ENCODE peak calls at places on chromosomes 13 and 19, in eight cellular contexts. Y, C, D, L, I, R, U and Z are unnamed samples.

GRCh38 chr13:52010890-52011689 is at the start of gene ATP7B:
- DNase-seq in R (peak), L (no peak), Y (no peak), C (peak), U (no peak), D (peak), I (peak), Z (no peak)

GRCh38 chr13:104869501-104869900 is 1666.0 kb downstream of the EFNB2 start:
- DNase-seq in L (no peak), C (no peak), I (no peak), R (no peak), U (no peak), D (no peak), Y (no peak), Z (no peak)

GRCh38 chr19:18329035-18329376 is 6.1 kb upstream of the LSM4 start:
- DNase-seq in Y (no peak), R (no peak), L (no peak), U (no peak), C (no peak), D (no peak), I (no peak), Z (no peak)

GRCh38 chr19:50531171-50531612 is 17.5 kb upstream of the ASPDH start:
- DNase-seq in C (no peak), U (no peak), I (no peak), D (no peak), Y (no peak), R (no peak), L (no peak), Z (no peak)

GRCh38 chr19:3243851-3244700 is 19.6 kb downstream of the CELF5 start:
- DNase-seq in D (no peak), C (peak), R (peak), L (no peak), Y (no peak), I (peak), U (no peak), Z (no peak)

GRCh38 chr19:54952591-54953344 is 5.4 kb upstream of the NLRP7 start:
- DNase-seq in Y (no peak), C (peak), I (no peak), R (no peak), D (no peak), L (no peak), U (no peak), Z (no peak)

GRCh38 chr13:65026505-65026904 is 2203.6 kb downstream of the PCDH9 start:
- DNase-seq in I (no peak), Y (no peak), L (no peak), D (no peak), R (no peak), U (no peak), C (no peak), Z (no peak)

GRCh38 chr13:113862766-113863510 is 938 bp downstream of the GAS6 start:
- DNase-seq in Y (peak), D (peak), C (peak), R (peak), U (peak), L (peak), I (peak), Z (no peak)

GRCh38 chr19:16088351-16088984 is 12.2 kb downstream of the TPM4 start:
- DNase-seq in R (no peak), L (no peak), D (no peak), I (no peak), U (no peak), Y (no peak), C (no peak), Z (no peak)

GRCh38 chr13:42732073-42732472 is 49.3 kb upstream of the FAM216B start:
- DNase-seq in U (no peak), C (no peak), Y (no peak), R (no peak), I (no peak), D (no peak), L (no peak), Z (no peak)

GRCh38 chr13:91785435-91786137 is 387.2 kb downstream of the GPC5 start:
- DNase-seq in L (no peak), R (no peak), Y (no peak), U (no peak), D (no peak), I (no peak), C (no peak), Z (no peak)

GRCh38 chr13:77760893-77761292 is 63.4 kb downstream of the SLAIN1 start:
- DNase-seq in C (no peak), D (no peak), U (no peak), R (no peak), Y (no peak), I (no peak), L (no peak), Z (no peak)

GRCh38 chr13:40653558-40654318 is 12.7 kb downstream of the FOXO1 start:
- DNase-seq in Y (no peak), I (no peak), L (no peak), U (no peak), C (peak), R (no peak), D (no peak), Z (no peak)

GRCh38 chr19:43934055-43934984 is 762 bp downstream of the ZNF45 start:
- DNase-seq in R (no peak), Y (no peak), I (no peak), L (no peak), U (no peak), C (no peak), D (peak), Z (no peak)

GRCh38 chr13:75867718-75868117 is 231.6 kb downstream of the LMO7 start:
- DNase-seq in R (no peak), L (no peak), I (no peak), C (no peak), Y (no peak), D (no peak), U (no peak), Z (no peak)

GRCh38 chr13:104314926-104315535 is 1248.8 kb upstream of the SLC10A2 start:
- DNase-seq in L (no peak), Y (no peak), I (no peak), U (no peak), R (no peak), C (no peak), D (no peak), Z (no peak)

GRCh38 chr13:48749144-48749543 is 95.4 kb downstream of the CYSLTR2 start:
- DNase-seq in L (no peak), U (no peak), D (no peak), I (no peak), C (no peak), R (no peak), Y (no peak), Z (no peak)

GRCh38 chr19:28578208-28578607 is 634.7 kb downstream of the UQCRFS1 start:
- DNase-seq in U (no peak), Y (no peak), I (no peak), C (no peak), L (no peak), D (no peak), R (no peak), Z (no peak)

GRCh38 chr19:13396256-13397080 is 109.8 kb downstream of the CACNA1A start:
- DNase-seq in R (peak), U (no peak), D (peak), L (no peak), C (peak), I (peak), Y (peak), Z (peak)

GRCh38 chr19:57269515-57270250 is 10.6 kb upstream of the ZNF460 start:
- DNase-seq in L (no peak), Y (no peak), R (no peak), I (no peak), C (peak), D (no peak), U (no peak), Z (no peak)

GRCh38 chr13:30806784-30807183 is 71.4 kb downstream of the ALOX5AP start:
- DNase-seq in R (no peak), U (no peak), D (no peak), I (no peak), L (no peak), Y (no peak), C (peak), Z (no peak)

GRCh38 chr13:38366954-38367645 is 17.4 kb downstream of the UFM1 start:
- DNase-seq in R (no peak), L (no peak), D (no peak), U (no peak), I (no peak), Y (no peak), C (peak), Z (no peak)

GRCh38 chr19:38710928-38711725 is 33.1 kb downstream of the CAPN12 start:
- DNase-seq in R (no peak), C (no peak), D (no peak), L (peak), U (no peak), Y (no peak), I (no peak), Z (no peak)

GRCh38 chr13:71864094-71864980 is 2.7 kb downstream of the DACH1 start:
- DNase-seq in I (peak), C (peak), U (peak), R (peak), L (peak), Y (no peak), D (no peak), Z (no peak)

GRCh38 chr19:43525836-43526771 is 897 bp downstream of the ETHE1 start:
- DNase-seq in U (no peak), L (no peak), R (peak), C (peak), I (peak), Y (peak), D (no peak), Z (no peak)

GRCh38 chr13:104171132-104171531 is 1104.9 kb upstream of the SLC10A2 start:
- DNase-seq in R (no peak), C (no peak), L (no peak), Y (no peak), D (no peak), U (no peak), I (no peak), Z (no peak)

GRCh38 chr13:84658881-84659661 is 776.8 kb upstream of the SLITRK1 start:
- DNase-seq in U (no peak), D (no peak), L (no peak), I (no peak), R (no peak), C (no peak), Y (no peak), Z (no peak)

GRCh38 chr13:77521194-77521593 is 14.3 kb upstream of the SCEL start:
- DNase-seq in I (no peak), L (no peak), Y (no peak), R (no peak), U (no peak), C (peak), D (peak), Z (no peak)

GRCh38 chr13:77868717-77869116 is 49.9 kb downstream of the EDNRB start:
- DNase-seq in C (peak), U (no peak), D (no peak), Y (no peak), R (no peak), L (no peak), I (no peak), Z (no peak)

GRCh38 chr19:41449079-41449864 is 6.3 kb downstream of the ERICH4 start:
- DNase-seq in R (peak), I (peak), L (peak), U (peak), C (peak), D (peak), Y (peak), Z (peak)

GRCh38 chr19:21314676-21315075 is 14.5 kb downstream of the ZNF708 start:
- DNase-seq in U (no peak), R (no peak), L (no peak), D (no peak), C (peak), Y (no peak), I (no peak), Z (no peak)

GRCh38 chr19:32231020-32231419 is 114.4 kb upstream of the ZNF507 start:
- DNase-seq in C (no peak), Y (no peak), I (no peak), R (no peak), D (no peak), L (no peak), U (no peak), Z (no peak)

GRCh38 chr13:30943881-30944280 is 11.4 kb downstream of the TEX26 start:
- DNase-seq in R (no peak), C (no peak), I (no peak), Y (no peak), L (no peak), U (no peak), D (no peak), Z (no peak)

GRCh38 chr13:27137759-27138158 is 33.9 kb downstream of the USP12 start:
- DNase-seq in D (no peak), Y (no peak), I (no peak), R (no peak), C (no peak), L (no peak), U (no peak), Z (no peak)

GRCh38 chr13:113759525-113760137 is 605 bp downstream of the TMEM255B start:
- DNase-seq in Y (peak), R (no peak), L (peak), I (no peak), C (peak), D (peak), U (no peak), Z (peak)

GRCh38 chr19:12778020-12778904 is 2.9 kb upstream of the HOOK2 start:
- DNase-seq in L (peak), U (peak), C (peak), R (peak), D (no peak), I (peak), Y (peak), Z (peak)

GRCh38 chr13:20006206-20006605 is 47.7 kb downstream of the ZMYM2 start:
- DNase-seq in L (no peak), Y (no peak), C (peak), I (no peak), D (no peak), R (no peak), U (no peak), Z (no peak)

DNA sequence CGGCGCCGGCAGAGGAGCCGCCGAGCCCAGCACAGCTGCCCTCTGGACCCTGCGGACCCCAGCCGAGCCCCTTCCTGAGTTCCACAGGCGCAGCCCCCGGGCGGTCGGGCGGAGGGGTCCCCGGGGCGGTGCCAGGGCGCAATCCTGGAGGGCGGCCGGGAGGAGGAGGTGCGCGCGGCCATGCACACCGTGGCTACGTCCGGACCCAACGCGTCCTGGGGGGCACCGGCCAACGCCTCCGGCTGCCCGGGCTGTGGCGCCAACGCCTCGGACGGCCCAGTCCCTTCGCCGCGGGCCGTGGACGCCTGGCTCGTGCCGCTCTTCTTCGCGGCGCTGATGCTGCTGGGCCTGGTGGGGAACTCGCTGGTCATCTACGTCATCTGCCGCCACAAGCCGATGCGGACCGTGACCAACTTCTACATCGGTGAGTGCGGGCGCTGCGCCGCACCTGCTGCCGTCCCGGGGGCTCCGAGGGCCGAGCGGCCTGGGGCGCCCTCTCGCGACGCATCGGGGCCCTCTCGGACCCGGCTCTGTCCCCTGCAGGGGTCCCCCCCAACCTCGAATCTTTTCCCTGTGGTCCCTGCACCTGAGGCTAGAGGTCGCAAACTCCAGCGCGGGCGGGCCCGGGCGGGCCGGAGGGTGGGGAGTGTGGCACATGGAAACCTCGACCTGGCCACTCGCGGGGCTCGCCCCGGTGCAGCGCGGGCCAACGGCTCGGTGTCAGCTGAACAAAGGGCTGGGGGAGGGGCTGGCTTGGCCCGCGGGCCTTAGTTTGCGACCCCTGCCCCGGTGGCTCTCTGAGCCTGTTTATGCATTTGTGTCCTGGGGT is at the start of gene KISS1R:
- DNase-seq in Y (no peak), L (no peak), D (peak), C (no peak), R (no peak), U (no peak), I (peak), Z (no peak)
- TF ChIP-seq CTCF in Y (no peak), L (no peak), D (peak), C (peak), R (peak), U (peak), I (peak), Z (no peak)

GRCh38 chr19:4246767-4247593 is at the start of gene YJU2:
- DNase-seq in Y (peak), I (peak), R (peak), L (peak), C (peak), U (peak), D (peak), Z (peak)
- TF ChIP-seq POLR2A in Y (peak), I (no peak), R (peak), L (peak), C (peak), U (no peak), D (peak), Z (no peak)

DNA sequence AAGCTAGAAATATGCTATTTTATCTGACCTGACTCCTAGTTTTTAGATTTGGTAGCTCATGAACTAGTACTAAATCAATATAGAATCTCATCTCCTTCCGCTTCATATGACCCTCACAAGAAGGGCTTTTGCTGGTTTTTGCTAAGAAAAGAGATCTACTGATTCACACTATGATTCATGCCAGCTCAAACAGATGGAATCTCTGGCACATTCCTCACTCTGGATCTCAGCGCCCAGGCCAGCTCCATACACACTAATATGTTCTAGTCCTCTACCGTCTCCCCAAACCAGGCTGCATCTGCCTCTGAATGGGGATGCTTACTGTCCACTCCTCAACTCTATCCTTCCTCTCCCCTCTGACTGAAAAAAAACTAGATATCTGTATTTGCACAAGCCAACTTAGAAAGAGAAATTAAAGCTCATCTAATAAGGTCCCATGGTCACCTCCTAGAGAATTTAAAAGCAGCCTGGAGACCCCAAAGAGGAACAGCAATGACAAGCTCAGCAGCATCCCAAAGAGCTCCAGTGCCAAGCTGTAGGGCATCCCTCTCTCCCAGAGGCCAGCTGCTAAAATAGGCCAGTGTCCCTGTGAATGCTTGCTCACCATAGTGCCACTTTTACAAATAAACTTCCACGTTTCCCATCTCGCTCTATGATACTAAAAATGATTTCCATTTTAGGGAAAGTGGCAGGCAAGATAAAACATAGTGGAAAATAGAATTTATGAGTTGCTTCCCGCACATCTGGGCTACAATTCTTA is 74.9 kb downstream of the LHFPL6 start:
- DNase-seq in L (no peak), C (peak), Y (no peak), D (peak), I (no peak), R (no peak), U (no peak), Z (no peak)
- H3K4me3 ChIP-seq in L (no peak), C (no peak), Y (no peak), D (no peak), I (no peak), R (no peak), U (no peak), Z (no peak)

DNA sequence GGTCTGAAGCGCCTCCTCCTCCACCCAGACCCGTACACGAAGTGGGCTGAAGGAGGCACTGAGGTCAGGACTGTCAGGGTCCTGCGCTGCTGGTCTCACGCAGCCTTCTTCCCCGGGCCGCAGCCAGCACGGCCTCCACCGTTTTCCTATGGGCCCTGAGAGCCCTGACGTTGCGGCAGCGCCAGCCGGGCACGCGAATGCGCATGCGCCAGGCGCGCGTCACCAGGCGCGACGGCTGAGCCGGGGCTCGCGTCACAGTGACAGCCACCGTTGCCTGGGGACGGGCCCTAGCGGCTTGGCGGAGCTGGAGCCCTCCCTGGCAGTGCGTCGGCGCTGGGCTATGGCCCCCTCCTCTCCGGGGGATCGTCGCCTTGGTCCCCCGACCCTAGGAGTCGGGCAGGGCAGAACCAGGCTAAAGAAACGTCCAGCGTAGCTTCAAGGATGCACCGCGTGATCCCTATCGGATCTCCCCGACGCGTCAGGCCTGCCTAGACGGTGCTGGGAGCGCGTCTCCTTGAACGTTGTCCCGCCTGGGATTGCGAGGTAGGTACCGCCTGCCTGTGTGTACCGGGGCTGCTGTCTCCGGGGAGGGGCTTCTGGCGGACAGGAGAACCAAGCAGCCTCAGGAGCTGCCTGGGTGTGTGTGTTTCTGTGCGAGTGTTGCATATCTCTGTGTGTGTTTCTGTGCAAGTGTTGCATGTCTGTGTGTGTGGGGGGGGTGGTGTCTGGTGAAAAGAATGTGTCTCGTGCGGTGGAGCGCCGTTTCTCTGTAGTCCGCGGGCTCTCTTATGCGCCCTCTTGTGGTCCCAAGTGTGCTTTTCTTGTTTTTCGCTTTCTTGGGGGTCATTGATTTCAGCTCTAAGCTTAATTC is 43.2 kb downstream of the ZNF571 start:
- DNase-seq in Y (no peak), C (peak), L (peak), U (no peak), I (peak), R (peak), D (no peak), Z (no peak)
- TF ChIP-seq CTCF in Y (no peak), C (peak), L (no peak), U (no peak), I (no peak), R (no peak), D (no peak), Z (no peak)